ENCODE peak calls at places on chromosomes 5 and 9, in six cellular contexts. F is stimulated activated CD4-positive, alpha-beta T cell treated with anti-CD3 and anti-CD28 coated beads, Interleukin-4, amount 100 ng/mL, for 48 hours; T is retinal pigment epithelial cell; Q is uterus; J is effector memory CD8-positive, alpha-beta T cell; C is lower leg skin. H is an unnamed sample.

GRCh38 chr5:172439785-172440480 is 14.4 kb downstream of the SH3PXD2B start:
- DNase-seq in F (no peak), T (no peak), Q (no peak), J (no peak), C (no peak), H (no peak)

GRCh38 chr5:83270311-83270710 is 193.0 kb downstream of the XRCC4 start:
- DNase-seq in F (no peak), T (peak; percentile 84), Q (no peak), J (no peak), C (no peak), H (no peak)

GRCh38 chr5:72531496-72532190 is 24.4 kb upstream of the ZNF366 start:
- DNase-seq in F (no peak), T (peak; percentile 55), Q (no peak), J (no peak), C (no peak), H (no peak)

GRCh38 chr5:175809531-175810121 is 61.8 kb upstream of the CPLX2 start:
- DNase-seq in F (no peak), T (no peak), Q (no peak), J (no peak), C (no peak), H (no peak)

GRCh38 chr9:111038336-111039202 is at the start of gene LPAR1:
- DNase-seq in F (no peak), T (no peak), Q (peak; percentile 57), J (no peak), C (peak; percentile 94), H (no peak)

GRCh38 chr9:129250786-129251185 is 72.7 kb upstream of the IER5L start:
- DNase-seq in F (no peak), T (no peak), Q (no peak), J (no peak), C (no peak), H (no peak)

GRCh38 chr5:20248102-20248501 is 260.1 kb upstream of the CDH18 start:
- DNase-seq in F (no peak), T (peak; percentile 16), Q (no peak), J (no peak), C (no peak), H (no peak)

GRCh38 chr5:180471866-180472265 is 22.3 kb upstream of the CNOT6 start:
- DNase-seq in F (no peak), T (no peak), Q (no peak), J (no peak), C (peak; percentile 37), H (no peak)

H was measured in COR-L47.